ENCODE peak calls at places on chromosomes 1 and 21, in ten cellular contexts. One of them, this sample, is unnamed.
A peak's percentile ranks its signal among the peaks of the same experiment; 100 is the strongest.

GRCh38 chr21:37182222-37182621 is 84.9 kb downstream of the VPS26C start:
- DNase-seq in GM04503: no peak
- DNase-seq in activated T-cell treated with anti-CD3 and anti-CD28 coated beads for 1 hour: no peak
- DNase-seq in mesendoderm: no peak
- DNase-seq in activated CD8-positive, alpha-beta memory T cell treated with anti-CD3 and anti-CD28 coated beads for 4 hours: no peak
- DNase-seq in stimulated activated CD4-positive, alpha-beta T cell treated with anti-CD3 and anti-CD28 coated beads, Interleukin-4, amount 100 ng/mL, for 48 hours: no peak
- DNase-seq in H4: no peak
- DNase-seq in AG08395: no peak
- DNase-seq in LoVo: no peak
- DNase-seq in GOT3: no peak
- DNase-seq in this sample: no peak

GRCh38 chr1:30268923-30269666 is 454.3 kb downstream of the MATN1 start:
- DNase-seq in GM04503: no peak
- DNase-seq in activated T-cell treated with anti-CD3 and anti-CD28 coated beads for 1 hour: no peak
- DNase-seq in mesendoderm: no peak
- DNase-seq in activated CD8-positive, alpha-beta memory T cell treated with anti-CD3 and anti-CD28 coated beads for 4 hours: no peak
- DNase-seq in stimulated activated CD4-positive, alpha-beta T cell treated with anti-CD3 and anti-CD28 coated beads, Interleukin-4, amount 100 ng/mL, for 48 hours: no peak
- DNase-seq in H4: no peak
- DNase-seq in AG08395: no peak
- DNase-seq in LoVo: no peak
- DNase-seq in GOT3: no peak
- DNase-seq in this sample: no peak

GRCh38 chr1:187947359-187947758 is 1118.6 kb downstream of the PLA2G4A start:
- DNase-seq in GM04503: no peak
- DNase-seq in activated T-cell treated with anti-CD3 and anti-CD28 coated beads for 1 hour: no peak
- DNase-seq in mesendoderm: no peak
- DNase-seq in activated CD8-positive, alpha-beta memory T cell treated with anti-CD3 and anti-CD28 coated beads for 4 hours: no peak
- DNase-seq in stimulated activated CD4-positive, alpha-beta T cell treated with anti-CD3 and anti-CD28 coated beads, Interleukin-4, amount 100 ng/mL, for 48 hours: no peak
- DNase-seq in H4: no peak
- DNase-seq in AG08395: no peak
- DNase-seq in LoVo: no peak
- DNase-seq in GOT3: no peak
- DNase-seq in this sample: no peak

GRCh38 chr1:207747627-207748492 is 4.0 kb upstream of the CD46 start:
- DNase-seq in GM04503: no peak
- DNase-seq in activated T-cell treated with anti-CD3 and anti-CD28 coated beads for 1 hour: no peak
- DNase-seq in mesendoderm: no peak
- DNase-seq in activated CD8-positive, alpha-beta memory T cell treated with anti-CD3 and anti-CD28 coated beads for 4 hours: no peak
- DNase-seq in stimulated activated CD4-positive, alpha-beta T cell treated with anti-CD3 and anti-CD28 coated beads, Interleukin-4, amount 100 ng/mL, for 48 hours: no peak
- DNase-seq in H4: no peak
- DNase-seq in AG08395: no peak
- DNase-seq in LoVo: no peak
- DNase-seq in GOT3: no peak
- DNase-seq in this sample: no peak

GRCh38 chr1:5648410-5649165 is 343.6 kb downstream of the NPHP4 start:
- DNase-seq in GM04503: no peak
- DNase-seq in activated T-cell treated with anti-CD3 and anti-CD28 coated beads for 1 hour: no peak
- DNase-seq in mesendoderm: no peak
- DNase-seq in activated CD8-positive, alpha-beta memory T cell treated with anti-CD3 and anti-CD28 coated beads for 4 hours: no peak
- DNase-seq in stimulated activated CD4-positive, alpha-beta T cell treated with anti-CD3 and anti-CD28 coated beads, Interleukin-4, amount 100 ng/mL, for 48 hours: no peak
- DNase-seq in H4: no peak
- DNase-seq in AG08395: no peak
- DNase-seq in LoVo: no peak
- DNase-seq in GOT3: no peak
- DNase-seq in this sample: no peak

GRCh38 chr1:65896721-65897120 is 104.0 kb downstream of the PDE4B start:
- DNase-seq in GM04503: no peak
- DNase-seq in activated T-cell treated with anti-CD3 and anti-CD28 coated beads for 1 hour: no peak
- DNase-seq in mesendoderm: no peak
- DNase-seq in activated CD8-positive, alpha-beta memory T cell treated with anti-CD3 and anti-CD28 coated beads for 4 hours: no peak
- DNase-seq in stimulated activated CD4-positive, alpha-beta T cell treated with anti-CD3 and anti-CD28 coated beads, Interleukin-4, amount 100 ng/mL, for 48 hours: no peak
- DNase-seq in H4: no peak
- DNase-seq in AG08395: no peak
- DNase-seq in LoVo: no peak
- DNase-seq in GOT3: no peak
- DNase-seq in this sample: no peak

GRCh38 chr1:150807674-150808073 is 386 bp downstream of the CTSK start:
- DNase-seq in GM04503: no peak
- DNase-seq in activated T-cell treated with anti-CD3 and anti-CD28 coated beads for 1 hour: no peak
- DNase-seq in mesendoderm: no peak
- DNase-seq in activated CD8-positive, alpha-beta memory T cell treated with anti-CD3 and anti-CD28 coated beads for 4 hours: no peak
- DNase-seq in stimulated activated CD4-positive, alpha-beta T cell treated with anti-CD3 and anti-CD28 coated beads, Interleukin-4, amount 100 ng/mL, for 48 hours: no peak
- DNase-seq in H4: no peak
- DNase-seq in AG08395: no peak
- DNase-seq in LoVo: no peak
- DNase-seq in GOT3: no peak
- DNase-seq in this sample: no peak

GRCh38 chr1:66916320-66916719 is 8.3 kb downstream of the DNAI4 start:
- DNase-seq in GM04503: no peak
- DNase-seq in activated T-cell treated with anti-CD3 and anti-CD28 coated beads for 1 hour: no peak
- DNase-seq in mesendoderm: peak; percentile 81
- DNase-seq in activated CD8-positive, alpha-beta memory T cell treated with anti-CD3 and anti-CD28 coated beads for 4 hours: no peak
- DNase-seq in stimulated activated CD4-positive, alpha-beta T cell treated with anti-CD3 and anti-CD28 coated beads, Interleukin-4, amount 100 ng/mL, for 48 hours: no peak
- DNase-seq in H4: no peak
- DNase-seq in AG08395: no peak
- DNase-seq in LoVo: no peak
- DNase-seq in GOT3: no peak
- DNase-seq in this sample: no peak

GRCh38 chr21:31038376-31038775 is at the start of gene KRTAP19-8:
- DNase-seq in GM04503: no peak
- DNase-seq in activated T-cell treated with anti-CD3 and anti-CD28 coated beads for 1 hour: no peak
- DNase-seq in mesendoderm: no peak
- DNase-seq in activated CD8-positive, alpha-beta memory T cell treated with anti-CD3 and anti-CD28 coated beads for 4 hours: no peak
- DNase-seq in stimulated activated CD4-positive, alpha-beta T cell treated with anti-CD3 and anti-CD28 coated beads, Interleukin-4, amount 100 ng/mL, for 48 hours: no peak
- DNase-seq in H4: no peak
- DNase-seq in AG08395: no peak
- DNase-seq in LoVo: no peak
- DNase-seq in GOT3: no peak
- DNase-seq in this sample: no peak

GRCh38 chr1:154344977-154345837 is 19.9 kb downstream of the ATP8B2 start:
- DNase-seq in GM04503: no peak
- DNase-seq in activated T-cell treated with anti-CD3 and anti-CD28 coated beads for 1 hour: peak; percentile 81
- DNase-seq in mesendoderm: peak; percentile 79
- DNase-seq in activated CD8-positive, alpha-beta memory T cell treated with anti-CD3 and anti-CD28 coated beads for 4 hours: no peak
- DNase-seq in stimulated activated CD4-positive, alpha-beta T cell treated with anti-CD3 and anti-CD28 coated beads, Interleukin-4, amount 100 ng/mL, for 48 hours: peak; percentile 72
- DNase-seq in H4: no peak
- DNase-seq in AG08395: peak; percentile 49
- DNase-seq in LoVo: no peak
- DNase-seq in GOT3: no peak
- DNase-seq in this sample: peak; percentile 82

GRCh38 chr21:45127937-45128336 is 53.6 kb downstream of the ADARB1 start:
- DNase-seq in GM04503: no peak
- DNase-seq in activated T-cell treated with anti-CD3 and anti-CD28 coated beads for 1 hour: no peak
- DNase-seq in mesendoderm: no peak
- DNase-seq in activated CD8-positive, alpha-beta memory T cell treated with anti-CD3 and anti-CD28 coated beads for 4 hours: no peak
- DNase-seq in stimulated activated CD4-positive, alpha-beta T cell treated with anti-CD3 and anti-CD28 coated beads, Interleukin-4, amount 100 ng/mL, for 48 hours: no peak
- DNase-seq in H4: no peak
- DNase-seq in AG08395: no peak
- DNase-seq in LoVo: no peak
- DNase-seq in GOT3: no peak
- DNase-seq in this sample: no peak

GRCh38 chr1:165871311-165872067 is 44.1 kb downstream of the UCK2 start:
- DNase-seq in GM04503: no peak
- DNase-seq in activated T-cell treated with anti-CD3 and anti-CD28 coated beads for 1 hour: peak; percentile 2
- DNase-seq in mesendoderm: peak; percentile 80
- DNase-seq in activated CD8-positive, alpha-beta memory T cell treated with anti-CD3 and anti-CD28 coated beads for 4 hours: peak; percentile 20
- DNase-seq in stimulated activated CD4-positive, alpha-beta T cell treated with anti-CD3 and anti-CD28 coated beads, Interleukin-4, amount 100 ng/mL, for 48 hours: peak; percentile 12
- DNase-seq in H4: peak; percentile 53
- DNase-seq in AG08395: no peak
- DNase-seq in LoVo: peak; percentile 5
- DNase-seq in GOT3: no peak
- DNase-seq in this sample: peak; percentile 16

GRCh38 chr1:200373811-200374231 is 36.0 kb downstream of the ZNF281 start:
- DNase-seq in GM04503: no peak
- DNase-seq in activated T-cell treated with anti-CD3 and anti-CD28 coated beads for 1 hour: no peak
- DNase-seq in mesendoderm: peak; percentile 77
- DNase-seq in activated CD8-positive, alpha-beta memory T cell treated with anti-CD3 and anti-CD28 coated beads for 4 hours: no peak
- DNase-seq in stimulated activated CD4-positive, alpha-beta T cell treated with anti-CD3 and anti-CD28 coated beads, Interleukin-4, amount 100 ng/mL, for 48 hours: no peak
- DNase-seq in H4: no peak
- DNase-seq in AG08395: no peak
- DNase-seq in LoVo: no peak
- DNase-seq in GOT3: no peak
- DNase-seq in this sample: peak; percentile 65

GRCh38 chr1:228452194-228453021 is 34.8 kb upstream of the RNF187 start:
- DNase-seq in GM04503: no peak
- DNase-seq in activated T-cell treated with anti-CD3 and anti-CD28 coated beads for 1 hour: no peak
- DNase-seq in mesendoderm: no peak
- DNase-seq in activated CD8-positive, alpha-beta memory T cell treated with anti-CD3 and anti-CD28 coated beads for 4 hours: no peak
- DNase-seq in stimulated activated CD4-positive, alpha-beta T cell treated with anti-CD3 and anti-CD28 coated beads, Interleukin-4, amount 100 ng/mL, for 48 hours: no peak
- DNase-seq in H4: no peak
- DNase-seq in AG08395: no peak
- DNase-seq in LoVo: peak; percentile 15
- DNase-seq in GOT3: no peak
- DNase-seq in this sample: no peak

GRCh38 chr1:229170778-229171505 is 100.0 kb upstream of the RAB4A start:
- DNase-seq in GM04503: no peak
- DNase-seq in activated T-cell treated with anti-CD3 and anti-CD28 coated beads for 1 hour: no peak
- DNase-seq in mesendoderm: no peak
- DNase-seq in activated CD8-positive, alpha-beta memory T cell treated with anti-CD3 and anti-CD28 coated beads for 4 hours: no peak
- DNase-seq in stimulated activated CD4-positive, alpha-beta T cell treated with anti-CD3 and anti-CD28 coated beads, Interleukin-4, amount 100 ng/mL, for 48 hours: no peak
- DNase-seq in H4: no peak
- DNase-seq in AG08395: no peak
- DNase-seq in LoVo: no peak
- DNase-seq in GOT3: no peak
- DNase-seq in this sample: no peak

This sample was measured in neural progenitor cell.